ENCODE peak calls at places on chromosome 10, in six cellular contexts. One of them, this sample, is unnamed.

GRCh38 chr10:42980553-42981357 is 96.1 kb upstream of the RET start:
- DNase-seq in psoas muscle: peak
- DNase-seq in stomach: peak
- DNase-seq in AG08396: no peak
- DNase-seq in NCI-H1105: no peak
- DNase-seq in cardiac fibroblast: no peak
- DNase-seq in this sample: no peak

GRCh38 chr10:3476186-3476585 is 303.6 kb upstream of the PITRM1 start:
- DNase-seq in psoas muscle: no peak
- DNase-seq in stomach: no peak
- DNase-seq in AG08396: no peak
- DNase-seq in NCI-H1105: no peak
- DNase-seq in cardiac fibroblast: no peak
- DNase-seq in this sample: no peak

GRCh38 chr10:32005050-32005449 is 51.2 kb downstream of the KIF5B start:
- DNase-seq in psoas muscle: no peak
- DNase-seq in stomach: peak
- DNase-seq in AG08396: peak
- DNase-seq in NCI-H1105: peak
- DNase-seq in cardiac fibroblast: peak
- DNase-seq in this sample: peak

GRCh38 chr10:132512693-132513345 is 24.8 kb upstream of the INPP5A start:
- DNase-seq in psoas muscle: peak
- DNase-seq in stomach: no peak
- DNase-seq in AG08396: no peak
- DNase-seq in NCI-H1105: no peak
- DNase-seq in cardiac fibroblast: no peak
- DNase-seq in this sample: no peak

GRCh38 chr10:63456437-63457210 is 9.2 kb downstream of the JMJD1C start:
- DNase-seq in psoas muscle: no peak
- DNase-seq in stomach: no peak
- DNase-seq in AG08396: peak
- DNase-seq in NCI-H1105: no peak
- DNase-seq in cardiac fibroblast: peak
- DNase-seq in this sample: no peak

GRCh38 chr10:49090696-49091338 is 24.5 kb downstream of the VSTM4 start:
- DNase-seq in psoas muscle: no peak
- DNase-seq in stomach: no peak
- DNase-seq in AG08396: no peak
- DNase-seq in NCI-H1105: no peak
- DNase-seq in cardiac fibroblast: no peak
- DNase-seq in this sample: no peak

GRCh38 chr10:110076559-110077318 is 69.0 kb downstream of the ADD3 start:
- DNase-seq in psoas muscle: no peak
- DNase-seq in stomach: no peak
- DNase-seq in AG08396: peak
- DNase-seq in NCI-H1105: no peak
- DNase-seq in cardiac fibroblast: peak
- DNase-seq in this sample: peak

GRCh38 chr10:79437111-79437814 is 8.2 kb downstream of the ZCCHC24 start:
- DNase-seq in psoas muscle: no peak
- DNase-seq in stomach: no peak
- DNase-seq in AG08396: no peak
- DNase-seq in NCI-H1105: no peak
- DNase-seq in cardiac fibroblast: no peak
- DNase-seq in this sample: no peak

GRCh38 chr10:50326757-50327701 is 75.7 kb upstream of the ASAH2 start:
- DNase-seq in psoas muscle: no peak
- DNase-seq in stomach: no peak
- DNase-seq in AG08396: peak
- DNase-seq in NCI-H1105: no peak
- DNase-seq in cardiac fibroblast: peak
- DNase-seq in this sample: peak

GRCh38 chr10:69506834-69507643 is 55.8 kb downstream of the TSPAN15 start:
- DNase-seq in psoas muscle: no peak
- DNase-seq in stomach: no peak
- DNase-seq in AG08396: no peak
- DNase-seq in NCI-H1105: no peak
- DNase-seq in cardiac fibroblast: no peak
- DNase-seq in this sample: no peak

GRCh38 chr10:48502791-48503190 is 102.1 kb downstream of the ARHGAP22 start:
- DNase-seq in psoas muscle: no peak
- DNase-seq in stomach: peak
- DNase-seq in AG08396: no peak
- DNase-seq in NCI-H1105: no peak
- DNase-seq in cardiac fibroblast: no peak
- DNase-seq in this sample: no peak